ENCODE peak calls at places on chromosome 4, in nine cellular contexts. One of them, this sample, is unnamed.

GRCh38 chr4:75385139-75385538 is 129.1 kb downstream of the RCHY1 start:
- DNase-seq in activated T-helper 1 cell treated with anti-CD3 and anti-CD28 coated beads, Interleukin-12 subunit alpha, Interleukin-12 subunit beta, Interleukin-2, Interleukin-4 antibody, amounts not matched to agents 30 ng/mL and 10 ng/mL and 1 ng/mL, durations not matched to agents 14 hours and 24 hours and 36 hours: no peak
- DNase-seq in BJ: no peak
- DNase-seq in CD8-positive, alpha-beta T cell: no peak
- DNase-seq in bronchial epithelial cell: no peak
- DNase-seq in mammary epithelial cell: no peak
- DNase-seq in activated T-cell treated with anti-CD3 and anti-CD28 coated beads, Interleukin-2, amount 50 U/mL, for 72 hours: no peak
- DNase-seq in NCI-H774: no peak
- DNase-seq in testis: no peak
- DNase-seq in this sample: no peak

GRCh38 chr4:73668806-73669205 is 48.6 kb upstream of the RASSF6 start:
- DNase-seq in activated T-helper 1 cell treated with anti-CD3 and anti-CD28 coated beads, Interleukin-12 subunit alpha, Interleukin-12 subunit beta, Interleukin-2, Interleukin-4 antibody, amounts not matched to agents 30 ng/mL and 10 ng/mL and 1 ng/mL, durations not matched to agents 14 hours and 24 hours and 36 hours: no peak
- DNase-seq in BJ: no peak
- DNase-seq in CD8-positive, alpha-beta T cell: no peak
- DNase-seq in bronchial epithelial cell: peak
- DNase-seq in mammary epithelial cell: no peak
- DNase-seq in activated T-cell treated with anti-CD3 and anti-CD28 coated beads, Interleukin-2, amount 50 U/mL, for 72 hours: no peak
- DNase-seq in NCI-H774: no peak
- DNase-seq in testis: no peak
- DNase-seq in this sample: peak

GRCh38 chr4:89906787-89907521 is 12.3 kb downstream of the MMRN1 start:
- DNase-seq in activated T-helper 1 cell treated with anti-CD3 and anti-CD28 coated beads, Interleukin-12 subunit alpha, Interleukin-12 subunit beta, Interleukin-2, Interleukin-4 antibody, amounts not matched to agents 30 ng/mL and 10 ng/mL and 1 ng/mL, durations not matched to agents 14 hours and 24 hours and 36 hours: no peak
- DNase-seq in BJ: no peak
- DNase-seq in CD8-positive, alpha-beta T cell: no peak
- DNase-seq in bronchial epithelial cell: peak
- DNase-seq in mammary epithelial cell: no peak
- DNase-seq in activated T-cell treated with anti-CD3 and anti-CD28 coated beads, Interleukin-2, amount 50 U/mL, for 72 hours: no peak
- DNase-seq in NCI-H774: no peak
- DNase-seq in testis: no peak
- DNase-seq in this sample: peak

GRCh38 chr4:98341309-98341708 is 80.1 kb downstream of the RAP1GDS1 start:
- DNase-seq in activated T-helper 1 cell treated with anti-CD3 and anti-CD28 coated beads, Interleukin-12 subunit alpha, Interleukin-12 subunit beta, Interleukin-2, Interleukin-4 antibody, amounts not matched to agents 30 ng/mL and 10 ng/mL and 1 ng/mL, durations not matched to agents 14 hours and 24 hours and 36 hours: no peak
- DNase-seq in BJ: peak
- DNase-seq in CD8-positive, alpha-beta T cell: no peak
- DNase-seq in bronchial epithelial cell: no peak
- DNase-seq in mammary epithelial cell: no peak
- DNase-seq in activated T-cell treated with anti-CD3 and anti-CD28 coated beads, Interleukin-2, amount 50 U/mL, for 72 hours: no peak
- DNase-seq in NCI-H774: no peak
- DNase-seq in testis: no peak
- DNase-seq in this sample: peak

GRCh38 chr4:1045193-1045594 is 33.8 kb downstream of the FGFRL1 start:
- DNase-seq in activated T-helper 1 cell treated with anti-CD3 and anti-CD28 coated beads, Interleukin-12 subunit alpha, Interleukin-12 subunit beta, Interleukin-2, Interleukin-4 antibody, amounts not matched to agents 30 ng/mL and 10 ng/mL and 1 ng/mL, durations not matched to agents 14 hours and 24 hours and 36 hours: no peak
- DNase-seq in BJ: no peak
- DNase-seq in CD8-positive, alpha-beta T cell: no peak
- DNase-seq in bronchial epithelial cell: no peak
- DNase-seq in mammary epithelial cell: no peak
- DNase-seq in activated T-cell treated with anti-CD3 and anti-CD28 coated beads, Interleukin-2, amount 50 U/mL, for 72 hours: no peak
- DNase-seq in NCI-H774: no peak
- DNase-seq in testis: no peak
- DNase-seq in this sample: no peak

GRCh38 chr4:25786497-25787065 is 76.2 kb downstream of the SEL1L3 start:
- DNase-seq in activated T-helper 1 cell treated with anti-CD3 and anti-CD28 coated beads, Interleukin-12 subunit alpha, Interleukin-12 subunit beta, Interleukin-2, Interleukin-4 antibody, amounts not matched to agents 30 ng/mL and 10 ng/mL and 1 ng/mL, durations not matched to agents 14 hours and 24 hours and 36 hours: no peak
- DNase-seq in BJ: no peak
- DNase-seq in CD8-positive, alpha-beta T cell: no peak
- DNase-seq in bronchial epithelial cell: no peak
- DNase-seq in mammary epithelial cell: no peak
- DNase-seq in activated T-cell treated with anti-CD3 and anti-CD28 coated beads, Interleukin-2, amount 50 U/mL, for 72 hours: no peak
- DNase-seq in NCI-H774: no peak
- DNase-seq in testis: no peak
- DNase-seq in this sample: no peak

GRCh38 chr4:185470503-185471195 is 884 bp downstream of the CCDC110 start:
- DNase-seq in activated T-helper 1 cell treated with anti-CD3 and anti-CD28 coated beads, Interleukin-12 subunit alpha, Interleukin-12 subunit beta, Interleukin-2, Interleukin-4 antibody, amounts not matched to agents 30 ng/mL and 10 ng/mL and 1 ng/mL, durations not matched to agents 14 hours and 24 hours and 36 hours: peak
- DNase-seq in BJ: no peak
- DNase-seq in CD8-positive, alpha-beta T cell: no peak
- DNase-seq in bronchial epithelial cell: peak
- DNase-seq in mammary epithelial cell: peak
- DNase-seq in activated T-cell treated with anti-CD3 and anti-CD28 coated beads, Interleukin-2, amount 50 U/mL, for 72 hours: peak
- DNase-seq in NCI-H774: peak
- DNase-seq in testis: peak
- DNase-seq in this sample: peak

GRCh38 chr4:21765810-21766407 is 182.7 kb downstream of the KCNIP4 start:
- DNase-seq in activated T-helper 1 cell treated with anti-CD3 and anti-CD28 coated beads, Interleukin-12 subunit alpha, Interleukin-12 subunit beta, Interleukin-2, Interleukin-4 antibody, amounts not matched to agents 30 ng/mL and 10 ng/mL and 1 ng/mL, durations not matched to agents 14 hours and 24 hours and 36 hours: no peak
- DNase-seq in BJ: no peak
- DNase-seq in CD8-positive, alpha-beta T cell: no peak
- DNase-seq in bronchial epithelial cell: peak
- DNase-seq in mammary epithelial cell: peak
- DNase-seq in activated T-cell treated with anti-CD3 and anti-CD28 coated beads, Interleukin-2, amount 50 U/mL, for 72 hours: peak
- DNase-seq in NCI-H774: peak
- DNase-seq in testis: peak
- DNase-seq in this sample: peak

GRCh38 chr4:38026138-38026740 is 66.0 kb downstream of the PTTG2 start:
- DNase-seq in activated T-helper 1 cell treated with anti-CD3 and anti-CD28 coated beads, Interleukin-12 subunit alpha, Interleukin-12 subunit beta, Interleukin-2, Interleukin-4 antibody, amounts not matched to agents 30 ng/mL and 10 ng/mL and 1 ng/mL, durations not matched to agents 14 hours and 24 hours and 36 hours: no peak
- DNase-seq in BJ: no peak
- DNase-seq in CD8-positive, alpha-beta T cell: no peak
- DNase-seq in bronchial epithelial cell: no peak
- DNase-seq in mammary epithelial cell: no peak
- DNase-seq in activated T-cell treated with anti-CD3 and anti-CD28 coated beads, Interleukin-2, amount 50 U/mL, for 72 hours: no peak
- DNase-seq in NCI-H774: no peak
- DNase-seq in testis: no peak
- DNase-seq in this sample: no peak

GRCh38 chr4:118034061-118034785 is at the start of gene NDST3:
- DNase-seq in activated T-helper 1 cell treated with anti-CD3 and anti-CD28 coated beads, Interleukin-12 subunit alpha, Interleukin-12 subunit beta, Interleukin-2, Interleukin-4 antibody, amounts not matched to agents 30 ng/mL and 10 ng/mL and 1 ng/mL, durations not matched to agents 14 hours and 24 hours and 36 hours: no peak
- DNase-seq in BJ: no peak
- DNase-seq in CD8-positive, alpha-beta T cell: no peak
- DNase-seq in bronchial epithelial cell: peak
- DNase-seq in mammary epithelial cell: peak
- DNase-seq in activated T-cell treated with anti-CD3 and anti-CD28 coated beads, Interleukin-2, amount 50 U/mL, for 72 hours: peak
- DNase-seq in NCI-H774: peak
- DNase-seq in testis: peak
- DNase-seq in this sample: peak

GRCh38 chr4:86400216-86400615 is 40.4 kb upstream of the MAPK10 start:
- DNase-seq in activated T-helper 1 cell treated with anti-CD3 and anti-CD28 coated beads, Interleukin-12 subunit alpha, Interleukin-12 subunit beta, Interleukin-2, Interleukin-4 antibody, amounts not matched to agents 30 ng/mL and 10 ng/mL and 1 ng/mL, durations not matched to agents 14 hours and 24 hours and 36 hours: no peak
- DNase-seq in BJ: peak
- DNase-seq in CD8-positive, alpha-beta T cell: no peak
- DNase-seq in bronchial epithelial cell: peak
- DNase-seq in mammary epithelial cell: no peak
- DNase-seq in activated T-cell treated with anti-CD3 and anti-CD28 coated beads, Interleukin-2, amount 50 U/mL, for 72 hours: no peak
- DNase-seq in NCI-H774: no peak
- DNase-seq in testis: no peak
- DNase-seq in this sample: no peak

GRCh38 chr4:173591760-173592159 is 61.7 kb upstream of the HAND2 start:
- DNase-seq in activated T-helper 1 cell treated with anti-CD3 and anti-CD28 coated beads, Interleukin-12 subunit alpha, Interleukin-12 subunit beta, Interleukin-2, Interleukin-4 antibody, amounts not matched to agents 30 ng/mL and 10 ng/mL and 1 ng/mL, durations not matched to agents 14 hours and 24 hours and 36 hours: no peak
- DNase-seq in BJ: no peak
- DNase-seq in CD8-positive, alpha-beta T cell: no peak
- DNase-seq in bronchial epithelial cell: no peak
- DNase-seq in mammary epithelial cell: no peak
- DNase-seq in activated T-cell treated with anti-CD3 and anti-CD28 coated beads, Interleukin-2, amount 50 U/mL, for 72 hours: no peak
- DNase-seq in NCI-H774: no peak
- DNase-seq in testis: no peak
- DNase-seq in this sample: no peak

GRCh38 chr4:150104401-150105027 is 26.3 kb downstream of the DCLK2 start:
- DNase-seq in activated T-helper 1 cell treated with anti-CD3 and anti-CD28 coated beads, Interleukin-12 subunit alpha, Interleukin-12 subunit beta, Interleukin-2, Interleukin-4 antibody, amounts not matched to agents 30 ng/mL and 10 ng/mL and 1 ng/mL, durations not matched to agents 14 hours and 24 hours and 36 hours: no peak
- DNase-seq in BJ: no peak
- DNase-seq in CD8-positive, alpha-beta T cell: no peak
- DNase-seq in bronchial epithelial cell: no peak
- DNase-seq in mammary epithelial cell: no peak
- DNase-seq in activated T-cell treated with anti-CD3 and anti-CD28 coated beads, Interleukin-2, amount 50 U/mL, for 72 hours: no peak
- DNase-seq in NCI-H774: no peak
- DNase-seq in testis: no peak
- DNase-seq in this sample: no peak

GRCh38 chr4:34181891-34182290 is 2062.4 kb downstream of the ARAP2 start:
- DNase-seq in activated T-helper 1 cell treated with anti-CD3 and anti-CD28 coated beads, Interleukin-12 subunit alpha, Interleukin-12 subunit beta, Interleukin-2, Interleukin-4 antibody, amounts not matched to agents 30 ng/mL and 10 ng/mL and 1 ng/mL, durations not matched to agents 14 hours and 24 hours and 36 hours: no peak
- DNase-seq in BJ: peak
- DNase-seq in CD8-positive, alpha-beta T cell: no peak
- DNase-seq in bronchial epithelial cell: peak
- DNase-seq in mammary epithelial cell: peak
- DNase-seq in activated T-cell treated with anti-CD3 and anti-CD28 coated beads, Interleukin-2, amount 50 U/mL, for 72 hours: no peak
- DNase-seq in NCI-H774: no peak
- DNase-seq in testis: no peak
- DNase-seq in this sample: no peak

GRCh38 chr4:15913631-15913970 is 24.9 kb downstream of the FGFBP1 start:
- DNase-seq in activated T-helper 1 cell treated with anti-CD3 and anti-CD28 coated beads, Interleukin-12 subunit alpha, Interleukin-12 subunit beta, Interleukin-2, Interleukin-4 antibody, amounts not matched to agents 30 ng/mL and 10 ng/mL and 1 ng/mL, durations not matched to agents 14 hours and 24 hours and 36 hours: no peak
- DNase-seq in BJ: peak
- DNase-seq in CD8-positive, alpha-beta T cell: no peak
- DNase-seq in bronchial epithelial cell: peak
- DNase-seq in mammary epithelial cell: peak
- DNase-seq in activated T-cell treated with anti-CD3 and anti-CD28 coated beads, Interleukin-2, amount 50 U/mL, for 72 hours: no peak
- DNase-seq in NCI-H774: no peak
- DNase-seq in testis: no peak
- DNase-seq in this sample: peak

GRCh38 chr4:23930750-23931488 is 41.1 kb upstream of the PPARGC1A start:
- DNase-seq in activated T-helper 1 cell treated with anti-CD3 and anti-CD28 coated beads, Interleukin-12 subunit alpha, Interleukin-12 subunit beta, Interleukin-2, Interleukin-4 antibody, amounts not matched to agents 30 ng/mL and 10 ng/mL and 1 ng/mL, durations not matched to agents 14 hours and 24 hours and 36 hours: no peak
- DNase-seq in BJ: no peak
- DNase-seq in CD8-positive, alpha-beta T cell: no peak
- DNase-seq in bronchial epithelial cell: no peak
- DNase-seq in mammary epithelial cell: no peak
- DNase-seq in activated T-cell treated with anti-CD3 and anti-CD28 coated beads, Interleukin-2, amount 50 U/mL, for 72 hours: no peak
- DNase-seq in NCI-H774: no peak
- DNase-seq in testis: peak
- DNase-seq in this sample: peak

GRCh38 chr4:5979981-5980380 is 38.2 kb downstream of the C4orf50 start:
- DNase-seq in activated T-helper 1 cell treated with anti-CD3 and anti-CD28 coated beads, Interleukin-12 subunit alpha, Interleukin-12 subunit beta, Interleukin-2, Interleukin-4 antibody, amounts not matched to agents 30 ng/mL and 10 ng/mL and 1 ng/mL, durations not matched to agents 14 hours and 24 hours and 36 hours: no peak
- DNase-seq in BJ: no peak
- DNase-seq in CD8-positive, alpha-beta T cell: no peak
- DNase-seq in bronchial epithelial cell: no peak
- DNase-seq in mammary epithelial cell: peak
- DNase-seq in activated T-cell treated with anti-CD3 and anti-CD28 coated beads, Interleukin-2, amount 50 U/mL, for 72 hours: peak
- DNase-seq in NCI-H774: peak
- DNase-seq in testis: no peak
- DNase-seq in this sample: peak

GRCh38 chr4:81227138-81227537 is 12.1 kb upstream of the PRKG2 start:
- DNase-seq in activated T-helper 1 cell treated with anti-CD3 and anti-CD28 coated beads, Interleukin-12 subunit alpha, Interleukin-12 subunit beta, Interleukin-2, Interleukin-4 antibody, amounts not matched to agents 30 ng/mL and 10 ng/mL and 1 ng/mL, durations not matched to agents 14 hours and 24 hours and 36 hours: no peak
- DNase-seq in BJ: no peak
- DNase-seq in CD8-positive, alpha-beta T cell: no peak
- DNase-seq in bronchial epithelial cell: no peak
- DNase-seq in mammary epithelial cell: no peak
- DNase-seq in activated T-cell treated with anti-CD3 and anti-CD28 coated beads, Interleukin-2, amount 50 U/mL, for 72 hours: no peak
- DNase-seq in NCI-H774: no peak
- DNase-seq in testis: no peak
- DNase-seq in this sample: no peak

GRCh38 chr4:88689877-88690276 is 7.8 kb downstream of the NAP1L5 start:
- DNase-seq in activated T-helper 1 cell treated with anti-CD3 and anti-CD28 coated beads, Interleukin-12 subunit alpha, Interleukin-12 subunit beta, Interleukin-2, Interleukin-4 antibody, amounts not matched to agents 30 ng/mL and 10 ng/mL and 1 ng/mL, durations not matched to agents 14 hours and 24 hours and 36 hours: no peak
- DNase-seq in BJ: no peak
- DNase-seq in CD8-positive, alpha-beta T cell: no peak
- DNase-seq in bronchial epithelial cell: no peak
- DNase-seq in mammary epithelial cell: no peak
- DNase-seq in activated T-cell treated with anti-CD3 and anti-CD28 coated beads, Interleukin-2, amount 50 U/mL, for 72 hours: no peak
- DNase-seq in NCI-H774: no peak
- DNase-seq in testis: no peak
- DNase-seq in this sample: no peak

GRCh38 chr4:158778065-158778711 is 9.4 kb downstream of the FNIP2 start:
- DNase-seq in activated T-helper 1 cell treated with anti-CD3 and anti-CD28 coated beads, Interleukin-12 subunit alpha, Interleukin-12 subunit beta, Interleukin-2, Interleukin-4 antibody, amounts not matched to agents 30 ng/mL and 10 ng/mL and 1 ng/mL, durations not matched to agents 14 hours and 24 hours and 36 hours: no peak
- DNase-seq in BJ: no peak
- DNase-seq in CD8-positive, alpha-beta T cell: no peak
- DNase-seq in bronchial epithelial cell: no peak
- DNase-seq in mammary epithelial cell: no peak
- DNase-seq in activated T-cell treated with anti-CD3 and anti-CD28 coated beads, Interleukin-2, amount 50 U/mL, for 72 hours: no peak
- DNase-seq in NCI-H774: no peak
- DNase-seq in testis: no peak
- DNase-seq in this sample: no peak

GRCh38 chr4:87853108-87853507 is 20.3 kb downstream of the MEPE start:
- DNase-seq in activated T-helper 1 cell treated with anti-CD3 and anti-CD28 coated beads, Interleukin-12 subunit alpha, Interleukin-12 subunit beta, Interleukin-2, Interleukin-4 antibody, amounts not matched to agents 30 ng/mL and 10 ng/mL and 1 ng/mL, durations not matched to agents 14 hours and 24 hours and 36 hours: no peak
- DNase-seq in BJ: peak
- DNase-seq in CD8-positive, alpha-beta T cell: no peak
- DNase-seq in bronchial epithelial cell: peak
- DNase-seq in mammary epithelial cell: peak
- DNase-seq in activated T-cell treated with anti-CD3 and anti-CD28 coated beads, Interleukin-2, amount 50 U/mL, for 72 hours: no peak
- DNase-seq in NCI-H774: peak
- DNase-seq in testis: no peak
- DNase-seq in this sample: peak

GRCh38 chr4:135601351-135601750 is 1399.8 kb upstream of the PABPC4L start:
- DNase-seq in activated T-helper 1 cell treated with anti-CD3 and anti-CD28 coated beads, Interleukin-12 subunit alpha, Interleukin-12 subunit beta, Interleukin-2, Interleukin-4 antibody, amounts not matched to agents 30 ng/mL and 10 ng/mL and 1 ng/mL, durations not matched to agents 14 hours and 24 hours and 36 hours: no peak
- DNase-seq in BJ: no peak
- DNase-seq in CD8-positive, alpha-beta T cell: no peak
- DNase-seq in bronchial epithelial cell: no peak
- DNase-seq in mammary epithelial cell: no peak
- DNase-seq in activated T-cell treated with anti-CD3 and anti-CD28 coated beads, Interleukin-2, amount 50 U/mL, for 72 hours: no peak
- DNase-seq in NCI-H774: no peak
- DNase-seq in testis: no peak
- DNase-seq in this sample: no peak